ENCODE peak calls at places on chromosome 21, in nine cellular contexts. Q is neural crest cell, C is AG04450, S is thoracic aorta, Z is HepG2, L is fibroblast of pulmonary artery, A is type B pancreatic cell, U is BE2C, K is testis. F is an unnamed sample.

GRCh38 chr21:30044447-30045064 is 104.8 kb upstream of the GRIK1 start:
- DNase-seq in Q (peak; percentile 47), C (no peak), S (no peak), Z (peak; percentile 1), L (peak; percentile 52), A (no peak), U (peak; percentile 8), K (peak; percentile 19), F (peak; percentile 10)

GRCh38 chr21:40386981-40387380 is 460.0 kb downstream of the DSCAM start:
- DNase-seq in Q (no peak), C (no peak), S (no peak), Z (no peak), L (no peak), A (no peak), U (no peak), K (no peak), F (no peak)

GRCh38 chr21:17679002-17679600 is 66.4 kb upstream of the BTG3 start:
- DNase-seq in Q (no peak), C (peak; percentile 37), S (no peak), Z (peak; percentile 57), L (peak; percentile 86), A (no peak), U (peak; percentile 21), K (no peak), F (peak; percentile 15)

GRCh38 chr21:20591294-20591693 is 406.9 kb upstream of the NCAM2 start:
- DNase-seq in Q (no peak), C (no peak), S (no peak), Z (no peak), L (no peak), A (no peak), U (no peak), K (no peak), F (no peak)

GRCh38 chr21:41328660-41329300 is 12.2 kb downstream of the FAM3B start:
- DNase-seq in Q (no peak), C (no peak), S (no peak), Z (no peak), L (peak; percentile 14), A (peak; percentile 29), U (no peak), K (no peak), F (no peak)

GRCh38 chr21:27796106-27796505 is 829.2 kb upstream of the ADAMTS5 start:
- DNase-seq in Q (no peak), C (peak; percentile 37), S (no peak), Z (no peak), L (peak; percentile 52), A (no peak), U (no peak), K (no peak), F (no peak)

GRCh38 chr21:14918542-14918941 is 146.3 kb downstream of the NRIP1 start:
- DNase-seq in Q (no peak), C (no peak), S (no peak), Z (no peak), L (peak; percentile 19), A (no peak), U (no peak), K (no peak), F (no peak)

GRCh38 chr21:45981154-45981606 is 390 bp upstream of the COL6A1 start:
- DNase-seq in Q (peak; percentile 71), C (peak; percentile 78), S (no peak), Z (peak; percentile 47), L (peak; percentile 93), A (peak; percentile 82), U (peak; percentile 88), K (peak; percentile 81), F (peak; percentile 70)

GRCh38 chr21:17725339-17725738 is 93.8 kb downstream of the C21orf91 start:
- DNase-seq in Q (no peak), C (no peak), S (no peak), Z (no peak), L (no peak), A (no peak), U (no peak), K (no peak), F (no peak)

GRCh38 chr21:37421306-37421705 is 54.7 kb downstream of the DYRK1A start:
- DNase-seq in Q (no peak), C (no peak), S (no peak), Z (no peak), L (no peak), A (no peak), U (no peak), K (no peak), F (no peak)

GRCh38 chr21:23160914-23161313 is 2162.7 kb downstream of the NCAM2 start:
- DNase-seq in Q (no peak), C (no peak), S (no peak), Z (no peak), L (no peak), A (no peak), U (no peak), K (no peak), F (no peak)

GRCh38 chr21:14688412-14688811 is 142.3 kb upstream of the SAMSN1 start:
- DNase-seq in Q (no peak), C (no peak), S (no peak), Z (no peak), L (no peak), A (no peak), U (no peak), K (no peak), F (no peak)

GRCh38 chr21:31248598-31248997 is 95.5 kb downstream of the TIAM1 start:
- DNase-seq in Q (no peak), C (no peak), S (no peak), Z (no peak), L (peak; percentile 60), A (no peak), U (no peak), K (no peak), F (no peak)

GRCh38 chr21:34994646-34995631 is 54.2 kb downstream of the RUNX1 start:
- DNase-seq in Q (no peak), C (no peak), S (no peak), Z (no peak), L (no peak), A (no peak), U (no peak), K (no peak), F (no peak)

GRCh38 chr21:44972301-44972814 is 32.5 kb downstream of the SLX9 start:
- DNase-seq in Q (no peak), C (no peak), S (no peak), Z (no peak), L (no peak), A (no peak), U (no peak), K (no peak), F (no peak)
- TF ChIP-seq CTCF in Q (no peak), C (no peak), S (no peak), Z (peak; percentile 28), L (no peak), A (no peak), U (peak; percentile 9), K (no peak), F (peak; percentile 22)

DNA sequence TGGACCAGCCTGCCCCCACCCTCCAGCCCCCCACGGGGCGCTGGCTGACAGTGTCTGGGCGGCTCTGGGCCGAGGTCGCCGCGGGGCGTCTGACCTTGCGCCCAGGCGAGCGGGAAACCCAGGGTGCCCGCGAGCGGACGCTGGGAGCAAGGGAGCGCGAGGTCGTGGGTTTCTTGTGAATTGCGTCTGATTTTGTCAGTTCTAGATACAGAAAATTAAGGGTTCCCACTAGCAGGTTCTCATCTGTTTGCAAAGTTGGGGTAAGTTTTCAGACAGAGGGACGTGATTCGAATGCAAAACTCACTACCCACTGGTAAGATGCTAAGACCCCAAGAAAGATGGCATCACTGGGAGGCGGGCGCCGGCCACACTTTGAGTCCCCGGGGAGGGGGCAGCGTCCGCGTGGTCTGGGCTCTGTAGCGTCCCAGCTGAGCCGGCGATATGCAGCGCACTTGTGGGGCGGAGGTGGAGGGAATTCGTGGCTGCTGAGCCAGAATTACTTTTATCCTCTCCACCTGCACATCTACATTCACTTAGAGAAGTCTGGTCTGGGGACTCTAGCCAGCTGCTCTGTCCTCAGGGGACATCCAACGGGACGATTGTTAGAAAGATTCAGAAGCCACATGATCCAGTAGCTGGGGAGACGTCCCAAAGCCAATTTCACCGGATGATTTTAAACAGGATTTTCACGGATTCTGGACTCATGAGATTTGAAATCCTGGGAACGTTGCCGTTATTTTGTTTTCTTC is 1.0 kb downstream of the JAM2 start:
- DNase-seq in Q (peak; percentile 50), C (no peak), S (no peak), Z (no peak), L (no peak), A (no peak), U (peak; percentile 85), K (peak; percentile 60), F (peak; percentile 24)
- TF ChIP-seq CTCF in Q (no peak), C (no peak), S (no peak), Z (no peak), L (no peak), A (peak; percentile 23), U (no peak), K (no peak), F (no peak)

DNA sequence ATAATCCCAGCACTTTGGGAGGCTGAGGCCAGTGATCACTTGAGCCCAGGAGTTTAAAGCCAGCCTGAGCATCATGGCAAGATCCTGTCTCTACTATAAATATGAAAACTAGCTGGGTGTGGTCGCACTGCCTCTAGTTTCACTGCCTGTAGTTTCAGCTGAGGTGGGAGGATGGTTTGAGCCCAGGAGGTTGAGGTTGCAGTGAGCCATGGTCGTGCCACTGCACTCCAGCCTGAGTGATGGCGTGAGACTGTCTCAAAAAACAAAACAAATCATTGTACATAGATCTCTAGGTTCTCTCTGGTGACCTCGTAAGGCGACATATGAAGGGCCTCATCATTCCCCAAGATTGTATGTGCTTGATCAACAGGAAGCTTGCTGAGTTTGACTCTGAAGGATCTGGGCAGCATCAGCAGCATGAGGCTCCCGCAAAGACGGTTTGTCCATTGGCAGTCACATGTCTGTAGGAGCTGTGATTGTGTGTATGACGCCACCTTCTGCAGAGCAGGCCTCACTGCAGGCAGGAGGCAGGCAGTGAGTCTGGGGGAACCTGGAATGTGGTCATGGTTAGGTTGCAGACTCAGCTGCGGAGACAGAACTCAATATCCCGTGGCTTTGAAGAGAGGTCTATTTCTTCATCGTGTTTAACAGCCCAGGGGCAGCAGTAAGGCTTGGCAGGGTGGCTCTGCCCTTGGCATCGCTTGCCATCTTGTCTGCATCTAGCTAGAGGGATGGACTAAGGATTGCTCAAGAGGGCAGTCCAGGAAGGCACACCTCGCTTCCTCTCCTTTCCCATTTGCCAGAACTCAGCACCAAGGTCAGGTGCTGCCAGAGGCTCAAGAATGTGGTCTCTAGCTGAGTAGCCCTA is 13.9 kb downstream of the ATP5PO start:
- DNase-seq in Q (peak; percentile 43), C (no peak), S (no peak), Z (peak; percentile 20), L (peak; percentile 74), A (no peak), U (peak; percentile 76), K (peak; percentile 51), F (peak; percentile 26)
- TF ChIP-seq CTCF in Q (peak; percentile 62), C (peak; percentile 50), S (peak; percentile 33), Z (peak; percentile 61), L (peak; percentile 63), A (peak; percentile 74), U (peak; percentile 85), K (peak; percentile 44), F (peak; percentile 33)

DNA sequence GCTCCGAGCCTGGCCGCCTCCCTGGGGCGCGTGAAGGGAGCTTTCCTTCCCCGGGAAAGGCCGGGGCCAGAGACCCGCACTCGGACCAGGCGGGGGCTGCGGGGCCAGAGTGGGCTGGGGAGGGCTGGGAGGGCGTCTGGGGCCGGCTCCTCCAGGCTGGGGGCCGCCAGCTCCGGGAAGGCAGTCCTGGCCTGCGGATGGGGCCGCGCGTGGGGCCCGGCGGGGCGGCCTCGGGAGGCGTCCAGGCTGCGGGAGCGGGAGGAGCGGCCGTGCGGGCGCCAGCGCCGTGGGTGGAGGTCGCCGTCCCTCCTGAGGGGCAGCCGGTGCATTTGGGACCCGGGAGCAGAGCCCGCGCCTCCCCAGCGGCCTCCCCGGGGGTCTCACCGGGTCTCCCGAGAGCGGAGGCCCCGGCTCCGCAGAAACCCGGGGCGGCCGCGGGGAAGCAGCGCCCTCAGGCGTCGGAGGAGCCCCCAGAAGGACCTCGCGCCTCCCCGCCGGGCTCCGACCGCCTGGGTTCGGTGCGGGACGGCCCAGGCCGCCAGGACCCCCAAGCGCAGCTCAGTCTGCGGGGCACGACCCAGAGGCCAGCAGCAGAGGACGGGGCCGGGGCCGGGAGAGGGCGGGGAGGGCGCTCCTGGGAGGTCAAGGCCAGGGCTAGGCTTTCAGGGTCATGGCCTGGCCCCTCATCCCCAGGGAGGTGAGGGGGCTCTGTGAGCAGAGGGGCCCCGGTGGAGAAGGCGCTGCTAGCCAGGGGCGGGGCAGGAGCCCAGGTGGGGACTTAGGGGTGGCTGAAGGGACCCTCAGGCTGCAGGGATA is 7.3 kb upstream of the SLX9 start:
- DNase-seq in Q (peak; percentile 33), C (no peak), S (no peak), Z (no peak), L (no peak), A (no peak), U (peak; percentile 43), K (peak; percentile 45), F (peak; percentile 77)
- TF ChIP-seq CTCF in Q (peak; percentile 47), C (peak; percentile 41), S (peak; percentile 39), Z (peak; percentile 60), L (peak; percentile 15), A (peak; percentile 54), U (peak; percentile 27), K (no peak), F (peak; percentile 76)